ENCODE peak calls at places on chromosomes 2 and 18, in seven cellular contexts. One of them, this sample, is unnamed.

GRCh38 chr2:189171956-189172609 is 7.5 kb downstream of the COL5A2 start:
- DNase-seq in AG10803: no peak
- DNase-seq in cardiac muscle cell: no peak
- DNase-seq in epithelial cell of esophagus: no peak
- DNase-seq in lower leg skin: no peak
- DNase-seq in dorsolateral prefrontal cortex: no peak
- DNase-seq in prostate gland: no peak
- DNase-seq in this sample: no peak

GRCh38 chr2:240644171-240644651 is 18.9 kb downstream of the GPR35 start:
- DNase-seq in AG10803: no peak
- DNase-seq in cardiac muscle cell: no peak
- DNase-seq in epithelial cell of esophagus: no peak
- DNase-seq in lower leg skin: peak
- DNase-seq in dorsolateral prefrontal cortex: no peak
- DNase-seq in prostate gland: no peak
- DNase-seq in this sample: no peak

GRCh38 chr2:1047485-1047884 is 96.8 kb downstream of the SNTG2 start:
- DNase-seq in AG10803: peak
- DNase-seq in cardiac muscle cell: peak
- DNase-seq in epithelial cell of esophagus: no peak
- DNase-seq in lower leg skin: no peak
- DNase-seq in dorsolateral prefrontal cortex: no peak
- DNase-seq in prostate gland: no peak
- DNase-seq in this sample: no peak

GRCh38 chr2:219687266-219687665 is 59.8 kb downstream of the SLC4A3 start:
- DNase-seq in AG10803: peak
- DNase-seq in cardiac muscle cell: peak
- DNase-seq in epithelial cell of esophagus: no peak
- DNase-seq in lower leg skin: no peak
- DNase-seq in dorsolateral prefrontal cortex: no peak
- DNase-seq in prostate gland: no peak
- DNase-seq in this sample: no peak

GRCh38 chr2:134275058-134275862 is 21.4 kb downstream of the MGAT5 start:
- DNase-seq in AG10803: no peak
- DNase-seq in cardiac muscle cell: no peak
- DNase-seq in epithelial cell of esophagus: no peak
- DNase-seq in lower leg skin: no peak
- DNase-seq in dorsolateral prefrontal cortex: no peak
- DNase-seq in prostate gland: no peak
- DNase-seq in this sample: no peak

GRCh38 chr2:101745711-101746694 is 48.5 kb downstream of the MAP4K4 start:
- DNase-seq in AG10803: peak
- DNase-seq in cardiac muscle cell: peak
- DNase-seq in epithelial cell of esophagus: peak
- DNase-seq in lower leg skin: no peak
- DNase-seq in dorsolateral prefrontal cortex: no peak
- DNase-seq in prostate gland: no peak
- DNase-seq in this sample: no peak

GRCh38 chr2:218852911-218853667 is 6.5 kb upstream of the WNT6 start:
- DNase-seq in AG10803: peak
- DNase-seq in cardiac muscle cell: peak
- DNase-seq in epithelial cell of esophagus: peak
- DNase-seq in lower leg skin: peak
- DNase-seq in dorsolateral prefrontal cortex: no peak
- DNase-seq in prostate gland: peak
- DNase-seq in this sample: no peak

GRCh38 chr2:96171836-96172235 is 26.6 kb upstream of the DUSP2 start:
- DNase-seq in AG10803: no peak
- DNase-seq in cardiac muscle cell: no peak
- DNase-seq in epithelial cell of esophagus: no peak
- DNase-seq in lower leg skin: no peak
- DNase-seq in dorsolateral prefrontal cortex: no peak
- DNase-seq in prostate gland: no peak
- DNase-seq in this sample: no peak

GRCh38 chr2:119760876-119761275 is 1.2 kb downstream of the PTPN4 start:
- DNase-seq in AG10803: peak
- DNase-seq in cardiac muscle cell: peak
- DNase-seq in epithelial cell of esophagus: peak
- DNase-seq in lower leg skin: no peak
- DNase-seq in dorsolateral prefrontal cortex: no peak
- DNase-seq in prostate gland: no peak
- DNase-seq in this sample: no peak

GRCh38 chr2:64144057-64145013 is at the start of gene PELI1:
- DNase-seq in AG10803: peak
- DNase-seq in cardiac muscle cell: peak
- DNase-seq in epithelial cell of esophagus: peak
- DNase-seq in lower leg skin: peak
- DNase-seq in dorsolateral prefrontal cortex: peak
- DNase-seq in prostate gland: peak
- DNase-seq in this sample: peak
- TF ChIP-seq CTCF in AG10803: peak
- TF ChIP-seq CTCF in cardiac muscle cell: peak
- TF ChIP-seq CTCF in epithelial cell of esophagus: no peak
- TF ChIP-seq CTCF in lower leg skin: no peak
- TF ChIP-seq CTCF in dorsolateral prefrontal cortex: peak
- TF ChIP-seq CTCF in prostate gland: no peak
- TF ChIP-seq CTCF in this sample: peak

DNA sequence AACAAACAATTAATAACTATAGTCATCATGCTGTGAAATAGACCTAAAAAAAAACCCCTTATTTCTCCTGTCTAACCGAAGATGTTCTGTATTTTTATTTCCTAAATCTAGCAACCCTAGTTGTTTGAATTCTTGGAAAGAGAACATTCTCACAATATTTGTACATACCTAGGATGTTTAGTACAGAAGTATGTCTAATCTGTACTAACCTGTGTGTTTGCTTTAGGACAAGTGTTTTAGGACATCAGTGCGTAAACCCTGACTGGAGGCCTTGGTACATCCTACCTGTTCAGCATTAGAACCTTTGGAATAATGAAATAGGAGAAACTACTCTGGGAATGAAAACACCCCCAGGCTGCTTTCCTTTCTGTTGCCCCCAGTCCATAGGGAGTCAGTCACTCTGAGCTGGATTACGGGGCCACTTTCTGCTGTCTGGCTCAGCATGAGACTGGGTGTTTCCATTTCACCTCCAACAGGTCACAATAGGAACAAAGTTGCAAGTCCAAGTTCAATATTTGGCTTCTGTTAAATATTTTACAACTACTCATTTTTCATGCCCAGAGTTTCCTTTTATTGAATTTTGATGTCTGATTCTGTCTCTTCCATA is 114.7 kb downstream of the MTX2 start:
- DNase-seq in AG10803: no peak
- DNase-seq in cardiac muscle cell: no peak
- DNase-seq in epithelial cell of esophagus: no peak
- DNase-seq in lower leg skin: no peak
- DNase-seq in dorsolateral prefrontal cortex: no peak
- DNase-seq in prostate gland: no peak
- DNase-seq in this sample: no peak
- H3K4me3 ChIP-seq in AG10803: no peak
- H3K4me3 ChIP-seq in cardiac muscle cell: no peak
- H3K4me3 ChIP-seq in epithelial cell of esophagus: no peak
- H3K4me3 ChIP-seq in lower leg skin: no peak
- H3K4me3 ChIP-seq in dorsolateral prefrontal cortex: no peak
- H3K4me3 ChIP-seq in prostate gland: no peak
- H3K4me3 ChIP-seq in this sample: no peak

GRCh38 chr18:44098551-44099098 is 582.1 kb upstream of the SETBP1 start:
- DNase-seq in AG10803: peak
- DNase-seq in cardiac muscle cell: peak
- DNase-seq in epithelial cell of esophagus: peak
- DNase-seq in lower leg skin: no peak
- DNase-seq in dorsolateral prefrontal cortex: no peak
- DNase-seq in prostate gland: no peak
- DNase-seq in this sample: no peak
- TF ChIP-seq CTCF in AG10803: peak
- TF ChIP-seq CTCF in cardiac muscle cell: peak
- TF ChIP-seq CTCF in epithelial cell of esophagus: peak
- TF ChIP-seq CTCF in lower leg skin: no peak
- TF ChIP-seq CTCF in dorsolateral prefrontal cortex: no peak
- TF ChIP-seq CTCF in prostate gland: no peak
- TF ChIP-seq CTCF in this sample: peak

DNA sequence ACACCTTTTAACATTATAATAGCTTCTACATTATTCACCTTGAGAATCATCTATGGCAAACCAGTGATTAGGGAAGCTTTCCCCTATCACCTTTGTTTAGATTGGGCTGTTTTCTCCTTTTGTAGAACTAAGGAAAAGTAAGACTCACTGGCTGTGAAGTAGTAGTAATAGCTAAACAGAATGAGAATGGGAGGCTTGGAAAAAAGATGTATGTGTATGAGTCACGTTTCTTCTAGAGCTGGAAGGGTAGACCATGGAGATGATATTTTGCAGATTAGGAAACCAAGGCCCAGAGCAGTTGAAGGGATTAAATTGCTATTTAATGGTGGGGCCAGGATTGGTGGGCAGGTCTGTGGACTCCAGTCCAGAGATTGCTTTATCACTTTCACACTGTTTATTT is 214.5 kb downstream of the MCFD2 start:
- DNase-seq in AG10803: peak
- DNase-seq in cardiac muscle cell: peak
- DNase-seq in epithelial cell of esophagus: peak
- DNase-seq in lower leg skin: no peak
- DNase-seq in dorsolateral prefrontal cortex: no peak
- DNase-seq in prostate gland: no peak
- DNase-seq in this sample: no peak
- H3K4me3 ChIP-seq in AG10803: peak
- H3K4me3 ChIP-seq in cardiac muscle cell: no peak
- H3K4me3 ChIP-seq in epithelial cell of esophagus: no peak
- H3K4me3 ChIP-seq in lower leg skin: no peak
- H3K4me3 ChIP-seq in dorsolateral prefrontal cortex: no peak
- H3K4me3 ChIP-seq in prostate gland: no peak
- H3K4me3 ChIP-seq in this sample: no peak

DNA sequence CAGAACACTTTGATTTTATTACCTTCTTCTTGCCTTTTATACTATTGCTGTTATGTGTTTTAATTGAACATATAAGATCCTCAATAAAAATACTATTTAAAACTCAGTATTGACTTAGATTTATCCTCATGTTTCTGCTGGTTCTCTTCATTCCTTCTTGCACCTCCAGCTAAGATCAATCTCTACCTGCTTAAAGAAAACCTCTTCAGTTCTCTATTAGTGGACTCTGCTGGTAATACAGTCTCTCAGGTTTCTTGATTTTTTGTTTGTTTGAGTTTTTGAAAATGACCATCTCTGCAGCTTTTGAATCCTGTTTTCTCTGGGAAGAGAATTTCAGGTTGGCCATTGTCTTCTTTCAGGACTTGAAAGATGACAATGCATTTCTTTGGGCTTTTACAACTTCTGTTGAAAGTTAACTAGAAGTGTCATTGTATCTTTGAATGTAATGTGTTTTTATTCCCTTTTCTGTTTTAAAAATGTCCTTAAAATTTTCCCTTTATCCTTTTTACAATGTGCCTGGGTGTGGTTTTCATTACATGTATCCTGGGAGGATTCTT is 29.8 kb upstream of the TMEM131 start:
- DNase-seq in AG10803: no peak
- DNase-seq in cardiac muscle cell: no peak
- DNase-seq in epithelial cell of esophagus: peak
- DNase-seq in lower leg skin: no peak
- DNase-seq in dorsolateral prefrontal cortex: no peak
- DNase-seq in prostate gland: no peak
- DNase-seq in this sample: no peak
- TF ChIP-seq CTCF in AG10803: no peak
- TF ChIP-seq CTCF in cardiac muscle cell: no peak
- TF ChIP-seq CTCF in epithelial cell of esophagus: peak
- TF ChIP-seq CTCF in lower leg skin: no peak
- TF ChIP-seq CTCF in dorsolateral prefrontal cortex: peak
- TF ChIP-seq CTCF in prostate gland: no peak
- TF ChIP-seq CTCF in this sample: no peak

GRCh38 chr2:168465594-168465993 is 9.5 kb downstream of the CERS6 start:
- DNase-seq in AG10803: no peak
- DNase-seq in cardiac muscle cell: no peak
- DNase-seq in epithelial cell of esophagus: no peak
- DNase-seq in lower leg skin: no peak
- DNase-seq in dorsolateral prefrontal cortex: no peak
- DNase-seq in prostate gland: no peak
- DNase-seq in this sample: no peak

GRCh38 chr2:168467729-168468128 is 11.7 kb downstream of the CERS6 start:
- DNase-seq in AG10803: no peak
- DNase-seq in cardiac muscle cell: no peak
- DNase-seq in epithelial cell of esophagus: no peak
- DNase-seq in lower leg skin: no peak
- DNase-seq in dorsolateral prefrontal cortex: no peak
- DNase-seq in prostate gland: no peak
- DNase-seq in this sample: no peak

GRCh38 chr2:168468354-168468753 is 12.3 kb downstream of the CERS6 start:
- DNase-seq in AG10803: no peak
- DNase-seq in cardiac muscle cell: no peak
- DNase-seq in epithelial cell of esophagus: no peak
- DNase-seq in lower leg skin: no peak
- DNase-seq in dorsolateral prefrontal cortex: no peak
- DNase-seq in prostate gland: no peak
- DNase-seq in this sample: no peak

GRCh38 chr2:168466190-168466737 is 10.2 kb downstream of the CERS6 start:
- DNase-seq in AG10803: no peak
- DNase-seq in cardiac muscle cell: no peak
- DNase-seq in epithelial cell of esophagus: no peak
- DNase-seq in lower leg skin: no peak
- DNase-seq in dorsolateral prefrontal cortex: no peak
- DNase-seq in prostate gland: no peak
- DNase-seq in this sample: no peak

GRCh38 chr2:168466834-168467565 is 10.9 kb downstream of the CERS6 start:
- DNase-seq in AG10803: no peak
- DNase-seq in cardiac muscle cell: no peak
- DNase-seq in epithelial cell of esophagus: no peak
- DNase-seq in lower leg skin: no peak
- DNase-seq in dorsolateral prefrontal cortex: no peak
- DNase-seq in prostate gland: no peak
- DNase-seq in this sample: no peak
- H3K4me3 ChIP-seq in AG10803: no peak
- H3K4me3 ChIP-seq in cardiac muscle cell: no peak
- H3K4me3 ChIP-seq in epithelial cell of esophagus: no peak
- H3K4me3 ChIP-seq in lower leg skin: no peak
- H3K4me3 ChIP-seq in dorsolateral prefrontal cortex: no peak
- H3K4me3 ChIP-seq in prostate gland: no peak
- H3K4me3 ChIP-seq in this sample: peak

GRCh38 chr2:215479121-215479520 is 43.3 kb upstream of the FN1 start:
- DNase-seq in AG10803: no peak
- DNase-seq in cardiac muscle cell: no peak
- DNase-seq in epithelial cell of esophagus: peak
- DNase-seq in lower leg skin: no peak
- DNase-seq in dorsolateral prefrontal cortex: no peak
- DNase-seq in prostate gland: no peak
- DNase-seq in this sample: no peak
- TF ChIP-seq CTCF in AG10803: no peak
- TF ChIP-seq CTCF in cardiac muscle cell: no peak
- TF ChIP-seq CTCF in epithelial cell of esophagus: no peak
- TF ChIP-seq CTCF in lower leg skin: no peak
- TF ChIP-seq CTCF in dorsolateral prefrontal cortex: no peak
- TF ChIP-seq CTCF in prostate gland: no peak
- TF ChIP-seq CTCF in this sample: no peak

DNA sequence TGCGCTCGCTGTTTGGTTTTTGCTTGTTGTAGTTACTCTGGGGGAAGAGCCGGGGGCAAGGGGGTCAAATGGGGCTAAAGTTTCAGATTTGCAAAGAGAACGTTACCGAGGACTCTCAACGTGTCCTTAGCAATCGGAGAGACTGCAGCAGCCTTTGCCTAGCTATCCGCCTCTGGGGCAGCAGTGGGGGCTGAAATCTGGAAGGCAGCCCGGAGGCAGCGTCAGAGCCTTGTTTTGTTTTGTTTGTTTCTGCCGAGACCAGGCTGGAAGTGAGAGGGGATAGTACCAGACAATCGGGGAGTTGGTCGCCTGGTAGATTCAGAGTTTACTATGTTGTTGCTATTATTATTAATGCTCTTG is 1.2 kb downstream of the CDH20 start:
- DNase-seq in AG10803: no peak
- DNase-seq in cardiac muscle cell: peak
- DNase-seq in epithelial cell of esophagus: no peak
- DNase-seq in lower leg skin: no peak
- DNase-seq in dorsolateral prefrontal cortex: peak
- DNase-seq in prostate gland: no peak
- DNase-seq in this sample: no peak
- H3K4me3 ChIP-seq in AG10803: peak
- H3K4me3 ChIP-seq in cardiac muscle cell: peak
- H3K4me3 ChIP-seq in epithelial cell of esophagus: no peak
- H3K4me3 ChIP-seq in lower leg skin: no peak
- H3K4me3 ChIP-seq in dorsolateral prefrontal cortex: peak
- H3K4me3 ChIP-seq in prostate gland: peak
- H3K4me3 ChIP-seq in this sample: no peak

This sample was measured in LNCaP clone FGC.